ENCODE peak calls at places on chromosomes 13 and 19, in five cellular contexts. One of them, this sample, is unnamed.

GRCh38 chr13:89688908-89689307 is 1658.6 kb upstream of the MIR17HG start:
- DNase-seq in stomach: no peak
- DNase-seq in heart left ventricle: no peak
- DNase-seq in body of pancreas: no peak
- DNase-seq in CD4-positive, CD25-positive, alpha-beta regulatory T cell: no peak
- DNase-seq in this sample: no peak

GRCh38 chr13:85632526-85633215 is 166.5 kb downstream of the SLITRK6 start:
- DNase-seq in stomach: no peak
- DNase-seq in heart left ventricle: no peak
- DNase-seq in body of pancreas: no peak
- DNase-seq in CD4-positive, CD25-positive, alpha-beta regulatory T cell: no peak
- DNase-seq in this sample: no peak

GRCh38 chr19:9295411-9295849 is 14.2 kb downstream of the ZNF699 start:
- DNase-seq in body of pancreas: no peak
- DNase-seq in CD4-positive, CD25-positive, alpha-beta regulatory T cell: no peak
- DNase-seq in heart left ventricle: no peak
- DNase-seq in stomach: no peak
- DNase-seq in this sample: no peak

GRCh38 chr19:45922281-45922680 is 7.7 kb upstream of the NANOS2 start:
- DNase-seq in heart left ventricle: no peak
- DNase-seq in CD4-positive, CD25-positive, alpha-beta regulatory T cell: no peak
- DNase-seq in body of pancreas: no peak
- DNase-seq in stomach: no peak
- DNase-seq in this sample: no peak

GRCh38 chr13:76023644-76024043 is 387.5 kb downstream of the LMO7 start:
- DNase-seq in CD4-positive, CD25-positive, alpha-beta regulatory T cell: no peak
- DNase-seq in heart left ventricle: no peak
- DNase-seq in stomach: no peak
- DNase-seq in body of pancreas: no peak
- DNase-seq in this sample: no peak

GRCh38 chr13:98280176-98280510 is 103.1 kb upstream of the RNF113B start:
- DNase-seq in body of pancreas: no peak
- DNase-seq in heart left ventricle: no peak
- DNase-seq in CD4-positive, CD25-positive, alpha-beta regulatory T cell: no peak
- DNase-seq in stomach: no peak
- DNase-seq in this sample: no peak

GRCh38 chr19:29062486-29063435 is 150.2 kb downstream of the UQCRFS1 start:
- DNase-seq in heart left ventricle: no peak
- DNase-seq in body of pancreas: no peak
- DNase-seq in stomach: no peak
- DNase-seq in CD4-positive, CD25-positive, alpha-beta regulatory T cell: no peak
- DNase-seq in this sample: no peak

GRCh38 chr19:18102916-18103542 is 5.5 kb downstream of the MAST3 start:
- DNase-seq in stomach: no peak
- DNase-seq in heart left ventricle: no peak
- DNase-seq in CD4-positive, CD25-positive, alpha-beta regulatory T cell: no peak
- DNase-seq in body of pancreas: no peak
- DNase-seq in this sample: no peak

GRCh38 chr19:47351545-47351944 is 2.4 kb downstream of the DHX34 start:
- DNase-seq in CD4-positive, CD25-positive, alpha-beta regulatory T cell: no peak
- DNase-seq in heart left ventricle: no peak
- DNase-seq in body of pancreas: no peak
- DNase-seq in stomach: no peak
- DNase-seq in this sample: no peak

GRCh38 chr19:33689138-33689746 is 67.5 kb downstream of the CHST8 start:
- DNase-seq in body of pancreas: no peak
- DNase-seq in stomach: no peak
- DNase-seq in CD4-positive, CD25-positive, alpha-beta regulatory T cell: no peak
- DNase-seq in heart left ventricle: no peak
- DNase-seq in this sample: no peak

GRCh38 chr13:67023088-67023893 is 206.8 kb downstream of the PCDH9 start:
- DNase-seq in heart left ventricle: no peak
- DNase-seq in stomach: no peak
- DNase-seq in body of pancreas: peak; percentile 6
- DNase-seq in CD4-positive, CD25-positive, alpha-beta regulatory T cell: no peak
- DNase-seq in this sample: no peak

GRCh38 chr19:29075149-29075548 is 137.8 kb downstream of the UQCRFS1 start:
- DNase-seq in body of pancreas: no peak
- DNase-seq in heart left ventricle: no peak
- DNase-seq in CD4-positive, CD25-positive, alpha-beta regulatory T cell: no peak
- DNase-seq in stomach: no peak
- DNase-seq in this sample: no peak

GRCh38 chr13:94548382-94549240 is 47.3 kb downstream of the TGDS start:
- DNase-seq in heart left ventricle: peak; percentile 65
- DNase-seq in stomach: peak; percentile 32
- DNase-seq in body of pancreas: peak; percentile 59
- DNase-seq in CD4-positive, CD25-positive, alpha-beta regulatory T cell: no peak
- DNase-seq in this sample: no peak

GRCh38 chr13:37047032-37047431 is 12.5 kb downstream of the SUPT20H start:
- DNase-seq in stomach: no peak
- DNase-seq in heart left ventricle: no peak
- DNase-seq in body of pancreas: no peak
- DNase-seq in CD4-positive, CD25-positive, alpha-beta regulatory T cell: no peak
- DNase-seq in this sample: no peak

GRCh38 chr13:26867451-26868067 is 107.0 kb upstream of the GPR12 start:
- DNase-seq in CD4-positive, CD25-positive, alpha-beta regulatory T cell: no peak
- DNase-seq in stomach: no peak
- DNase-seq in body of pancreas: no peak
- DNase-seq in heart left ventricle: no peak
- DNase-seq in this sample: no peak

GRCh38 chr13:70816853-70817252 is 708.6 kb upstream of the KLHL1 start:
- DNase-seq in stomach: no peak
- DNase-seq in CD4-positive, CD25-positive, alpha-beta regulatory T cell: no peak
- DNase-seq in heart left ventricle: no peak
- DNase-seq in body of pancreas: no peak
- DNase-seq in this sample: no peak

GRCh38 chr19:3097442-3097871 is 3.3 kb downstream of the GNA11 start:
- DNase-seq in heart left ventricle: peak; percentile 45
- DNase-seq in stomach: peak; percentile 46
- DNase-seq in CD4-positive, CD25-positive, alpha-beta regulatory T cell: no peak
- DNase-seq in body of pancreas: peak; percentile 47
- DNase-seq in this sample: no peak

GRCh38 chr13:33251131-33251629 is 34.4 kb downstream of the STARD13 start:
- DNase-seq in stomach: no peak
- DNase-seq in body of pancreas: peak; percentile 40
- DNase-seq in heart left ventricle: peak; percentile 51
- DNase-seq in CD4-positive, CD25-positive, alpha-beta regulatory T cell: no peak
- DNase-seq in this sample: no peak

GRCh38 chr19:54674021-54674617 is 11.3 kb downstream of the LILRB4 start:
- DNase-seq in heart left ventricle: no peak
- DNase-seq in stomach: no peak
- DNase-seq in body of pancreas: no peak
- DNase-seq in CD4-positive, CD25-positive, alpha-beta regulatory T cell: no peak
- DNase-seq in this sample: no peak

GRCh38 chr19:41691268-41691970 is 3.3 kb upstream of the CEACAM7 start:
- DNase-seq in stomach: peak; percentile 45
- DNase-seq in CD4-positive, CD25-positive, alpha-beta regulatory T cell: no peak
- DNase-seq in body of pancreas: peak; percentile 23
- DNase-seq in heart left ventricle: no peak
- DNase-seq in this sample: no peak

GRCh38 chr19:56707821-56708220 is 36.3 kb upstream of the ZNF835 start:
- DNase-seq in stomach: no peak
- DNase-seq in body of pancreas: no peak
- DNase-seq in heart left ventricle: no peak
- DNase-seq in CD4-positive, CD25-positive, alpha-beta regulatory T cell: no peak
- DNase-seq in this sample: no peak

GRCh38 chr19:49616945-49617344 is 23.0 kb downstream of the RRAS start:
- DNase-seq in heart left ventricle: no peak
- DNase-seq in CD4-positive, CD25-positive, alpha-beta regulatory T cell: no peak
- DNase-seq in stomach: no peak
- DNase-seq in body of pancreas: no peak
- DNase-seq in this sample: no peak
- H3K36me3 ChIP-seq in heart left ventricle: peaks cover 24% of the 10 kb centered on the region
- H3K36me3 ChIP-seq in CD4-positive, CD25-positive, alpha-beta regulatory T cell: peaks cover 62% of the 10 kb centered on the region
- H3K36me3 ChIP-seq in stomach: peaks cover 81% of the 10 kb centered on the region
- H3K36me3 ChIP-seq in body of pancreas: peaks cover 9% of the 10 kb centered on the region
- H3K36me3 ChIP-seq in this sample: peaks cover 44% of the 10 kb centered on the region

GRCh38 chr19:11194657-11195056 is 2.7 kb downstream of the KANK2 start:
- DNase-seq in CD4-positive, CD25-positive, alpha-beta regulatory T cell: no peak
- DNase-seq in body of pancreas: no peak
- DNase-seq in heart left ventricle: no peak
- DNase-seq in stomach: no peak
- DNase-seq in this sample: no peak

GRCh38 chr19:11195681-11196080 is 1.7 kb downstream of the KANK2 start:
- DNase-seq in heart left ventricle: no peak
- DNase-seq in CD4-positive, CD25-positive, alpha-beta regulatory T cell: no peak
- DNase-seq in body of pancreas: no peak
- DNase-seq in stomach: no peak
- DNase-seq in this sample: no peak

GRCh38 chr19:11196406-11197287 is 698 bp downstream of the KANK2 start:
- DNase-seq in body of pancreas: peak; percentile 28
- DNase-seq in CD4-positive, CD25-positive, alpha-beta regulatory T cell: no peak
- DNase-seq in stomach: peak; percentile 36
- DNase-seq in heart left ventricle: peak; percentile 68
- DNase-seq in this sample: no peak

GRCh38 chr19:11194173-11194572 is 3.2 kb downstream of the KANK2 start:
- DNase-seq in body of pancreas: no peak
- DNase-seq in CD4-positive, CD25-positive, alpha-beta regulatory T cell: no peak
- DNase-seq in heart left ventricle: no peak
- DNase-seq in stomach: no peak
- DNase-seq in this sample: no peak

DNA sequence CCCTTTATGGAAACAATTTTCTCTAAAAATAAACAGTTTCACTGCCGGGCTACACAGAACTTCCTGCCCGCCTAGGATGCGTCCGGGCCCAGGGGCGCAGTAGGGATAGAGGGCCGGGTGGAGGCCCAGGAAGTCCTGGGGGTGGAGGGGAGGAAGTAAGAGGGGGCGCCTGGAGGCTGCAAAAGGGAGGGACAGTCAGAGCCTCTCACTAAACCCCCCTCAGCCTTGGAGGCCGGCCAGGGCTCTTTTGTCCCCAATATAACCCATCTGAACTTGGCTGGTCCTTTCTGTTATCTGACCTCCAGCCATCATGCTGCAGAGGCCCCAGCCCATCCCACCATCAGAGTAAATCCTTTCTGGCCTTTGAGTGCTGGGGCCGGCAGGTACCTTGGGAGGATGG is 2.2 kb downstream of the KANK2 start:
- DNase-seq in heart left ventricle: peak; percentile 50
- DNase-seq in CD4-positive, CD25-positive, alpha-beta regulatory T cell: no peak
- DNase-seq in stomach: no peak
- DNase-seq in body of pancreas: no peak
- DNase-seq in this sample: no peak
- H3K4me1 ChIP-seq in heart left ventricle: peaks cover 43% of the 10 kb centered on the region
- H3K4me1 ChIP-seq in CD4-positive, CD25-positive, alpha-beta regulatory T cell: peaks cover 22% of the 10 kb centered on the region
- H3K4me1 ChIP-seq in stomach: peaks cover 63% of the 10 kb centered on the region
- H3K4me1 ChIP-seq in body of pancreas: peaks cover 60% of the 10 kb centered on the region
- H3K4me1 ChIP-seq in this sample: peaks cover 9% of the 10 kb centered on the region

GRCh38 chr13:24505756-24506155 is 6.8 kb downstream of the PARP4 start:
- DNase-seq in heart left ventricle: no peak
- DNase-seq in stomach: no peak
- DNase-seq in body of pancreas: no peak
- DNase-seq in CD4-positive, CD25-positive, alpha-beta regulatory T cell: no peak
- DNase-seq in this sample: no peak

GRCh38 chr13:24500977-24501376 is 11.6 kb downstream of the PARP4 start:
- DNase-seq in stomach: no peak
- DNase-seq in CD4-positive, CD25-positive, alpha-beta regulatory T cell: no peak
- DNase-seq in heart left ventricle: no peak
- DNase-seq in body of pancreas: no peak
- DNase-seq in this sample: no peak

GRCh38 chr13:24505256-24505655 is 7.3 kb downstream of the PARP4 start:
- DNase-seq in CD4-positive, CD25-positive, alpha-beta regulatory T cell: no peak
- DNase-seq in stomach: no peak
- DNase-seq in body of pancreas: peak; percentile 10
- DNase-seq in heart left ventricle: no peak
- DNase-seq in this sample: no peak

GRCh38 chr13:24502567-24503375 is 9.8 kb downstream of the PARP4 start:
- DNase-seq in heart left ventricle: peak; percentile 43
- DNase-seq in body of pancreas: no peak
- DNase-seq in stomach: peak; percentile 44
- DNase-seq in CD4-positive, CD25-positive, alpha-beta regulatory T cell: no peak
- DNase-seq in this sample: no peak

GRCh38 chr13:24503376-24503690 is 9.2 kb downstream of the PARP4 start:
- DNase-seq in CD4-positive, CD25-positive, alpha-beta regulatory T cell: no peak
- DNase-seq in heart left ventricle: no peak
- DNase-seq in stomach: no peak
- DNase-seq in body of pancreas: no peak
- DNase-seq in this sample: no peak
- H3K27ac ChIP-seq in CD4-positive, CD25-positive, alpha-beta regulatory T cell: no peak overlapping the region
- H3K27ac ChIP-seq in heart left ventricle: no peak overlapping the region
- H3K27ac ChIP-seq in stomach: no peak overlapping the region
- H3K27ac ChIP-seq in body of pancreas: no peak overlapping the region
- H3K27ac ChIP-seq in this sample: no peak overlapping the region

GRCh38 chr19:40241809-40242384 is 15.4 kb upstream of the CCNP start:
- DNase-seq in heart left ventricle: peak; percentile 77
- DNase-seq in CD4-positive, CD25-positive, alpha-beta regulatory T cell: no peak
- DNase-seq in stomach: no peak
- DNase-seq in body of pancreas: peak; percentile 18
- DNase-seq in this sample: no peak

GRCh38 chr19:40238775-40239174 is 12.3 kb upstream of the CCNP start:
- DNase-seq in heart left ventricle: no peak
- DNase-seq in CD4-positive, CD25-positive, alpha-beta regulatory T cell: no peak
- DNase-seq in stomach: no peak
- DNase-seq in body of pancreas: no peak
- DNase-seq in this sample: no peak

GRCh38 chr19:40239415-40240226 is 13.1 kb upstream of the CCNP start:
- DNase-seq in CD4-positive, CD25-positive, alpha-beta regulatory T cell: no peak
- DNase-seq in body of pancreas: no peak
- DNase-seq in heart left ventricle: no peak
- DNase-seq in stomach: no peak
- DNase-seq in this sample: no peak

GRCh38 chr19:40241125-40241808 is 14.8 kb upstream of the CCNP start:
- DNase-seq in CD4-positive, CD25-positive, alpha-beta regulatory T cell: no peak
- DNase-seq in heart left ventricle: no peak
- DNase-seq in stomach: no peak
- DNase-seq in body of pancreas: no peak
- DNase-seq in this sample: no peak

GRCh38 chr19:40240332-40240731 is 13.8 kb upstream of the CCNP start:
- DNase-seq in stomach: no peak
- DNase-seq in CD4-positive, CD25-positive, alpha-beta regulatory T cell: no peak
- DNase-seq in heart left ventricle: no peak
- DNase-seq in body of pancreas: no peak
- DNase-seq in this sample: no peak
- H3K36me3 ChIP-seq in stomach: peaks cover 77% of the 10 kb centered on the region
- H3K36me3 ChIP-seq in CD4-positive, CD25-positive, alpha-beta regulatory T cell: peaks cover 74% of the 10 kb centered on the region
- H3K36me3 ChIP-seq in heart left ventricle: peaks cover 17% of the 10 kb centered on the region
- H3K36me3 ChIP-seq in body of pancreas: peaks cover 16% of the 10 kb centered on the region
- H3K36me3 ChIP-seq in this sample: peaks cover 40% of the 10 kb centered on the region

This sample was measured in CD8-positive, alpha-beta memory T cell.